ENCODE peak calls at places on chromosome 6, in four cellular contexts. One of them, this sample, is unnamed.
A peak's percentile ranks its signal among the peaks of the same experiment; 100 is the strongest.

GRCh38 chr6:53926505-53926904 is 131.7 kb downstream of the LRRC1 start:
- DNase-seq in uterus: no peak
- DNase-seq in glutamatergic neuron: no peak
- DNase-seq in fibroblast of villous mesenchyme: peak; percentile 5
- DNase-seq in this sample: no peak

GRCh38 chr6:139943391-139943790 is 568.9 kb upstream of the CITED2 start:
- DNase-seq in uterus: no peak
- DNase-seq in glutamatergic neuron: no peak
- DNase-seq in fibroblast of villous mesenchyme: peak; percentile 80
- DNase-seq in this sample: no peak

GRCh38 chr6:141488466-141488865 is 644.3 kb upstream of the GJE1 start:
- DNase-seq in uterus: no peak
- DNase-seq in glutamatergic neuron: no peak
- DNase-seq in fibroblast of villous mesenchyme: peak; percentile 27
- DNase-seq in this sample: no peak

GRCh38 chr6:28910901-28911680 is 12.7 kb downstream of the TRIM27 start:
- DNase-seq in uterus: no peak
- DNase-seq in glutamatergic neuron: no peak
- DNase-seq in fibroblast of villous mesenchyme: no peak
- DNase-seq in this sample: no peak

GRCh38 chr6:153170511-153170910 is 39.4 kb upstream of the RGS17 start:
- DNase-seq in uterus: no peak
- DNase-seq in glutamatergic neuron: no peak
- DNase-seq in fibroblast of villous mesenchyme: peak; percentile 47
- DNase-seq in this sample: no peak

GRCh38 chr6:106751501-106752252 is 122.3 kb downstream of the QRSL1 start:
- DNase-seq in uterus: no peak
- DNase-seq in glutamatergic neuron: no peak
- DNase-seq in fibroblast of villous mesenchyme: no peak
- DNase-seq in this sample: no peak

GRCh38 chr6:15754035-15754705 is 91.3 kb upstream of the DTNBP1 start:
- DNase-seq in uterus: no peak
- DNase-seq in glutamatergic neuron: no peak
- DNase-seq in fibroblast of villous mesenchyme: peak; percentile 24
- DNase-seq in this sample: no peak

GRCh38 chr6:16352258-16352635 is 113.9 kb downstream of the GMPR start:
- DNase-seq in uterus: no peak
- DNase-seq in glutamatergic neuron: no peak
- DNase-seq in fibroblast of villous mesenchyme: peak; percentile 91
- DNase-seq in this sample: no peak

GRCh38 chr6:127880452-127880851 is 20.4 kb downstream of the THEMIS start:
- DNase-seq in uterus: no peak
- DNase-seq in glutamatergic neuron: no peak
- DNase-seq in fibroblast of villous mesenchyme: no peak
- DNase-seq in this sample: no peak

GRCh38 chr6:55445648-55446204 is 118.5 kb downstream of the GFRAL start:
- DNase-seq in uterus: no peak
- DNase-seq in glutamatergic neuron: no peak
- DNase-seq in fibroblast of villous mesenchyme: peak; percentile 60
- DNase-seq in this sample: peak; percentile 6

DNA sequence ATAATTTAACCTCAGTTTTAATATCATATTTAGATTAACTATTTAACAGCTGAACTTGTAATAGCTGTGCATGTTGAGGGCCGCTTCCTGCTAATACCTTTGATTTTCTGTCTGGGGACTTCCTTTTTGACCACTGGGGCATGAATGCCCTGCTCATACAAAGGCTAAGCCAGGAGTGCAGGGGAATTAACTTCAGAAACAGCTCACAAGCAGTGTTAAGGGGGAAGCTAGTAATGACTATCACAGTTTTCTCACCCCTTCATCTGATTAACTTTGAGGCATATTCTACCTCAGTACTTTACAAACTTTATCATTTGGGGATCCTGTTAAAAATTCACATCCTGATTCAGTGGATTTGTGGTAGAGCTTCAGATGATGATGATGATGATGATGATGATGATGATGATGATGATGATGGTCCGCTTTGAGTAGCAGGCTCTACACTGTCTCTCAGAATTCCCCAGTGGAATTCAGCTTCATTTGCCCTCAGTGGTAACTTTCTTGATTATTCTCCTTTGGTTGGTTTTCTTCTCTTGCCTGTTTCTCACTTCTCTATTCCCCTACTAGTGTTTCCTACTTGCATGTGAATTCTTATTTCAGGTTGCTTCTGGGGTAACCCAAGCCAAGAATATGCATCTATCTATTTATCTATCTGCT is 78.4 kb upstream of the TMEM170B start:
- DNase-seq in uterus: no peak
- DNase-seq in glutamatergic neuron: no peak
- DNase-seq in fibroblast of villous mesenchyme: no peak
- DNase-seq in this sample: no peak
- TF ChIP-seq CTCF in uterus: no peak
- TF ChIP-seq CTCF in glutamatergic neuron: no peak
- TF ChIP-seq CTCF in fibroblast of villous mesenchyme: no peak
- TF ChIP-seq CTCF in this sample: no peak

GRCh38 chr6:34029489-34030280 is 116.2 kb downstream of the GRM4 start:
- DNase-seq in uterus: no peak
- DNase-seq in glutamatergic neuron: no peak
- DNase-seq in fibroblast of villous mesenchyme: no peak
- DNase-seq in this sample: no peak

GRCh38 chr6:34031567-34032383 is 114.1 kb downstream of the GRM4 start:
- DNase-seq in uterus: no peak
- DNase-seq in glutamatergic neuron: no peak
- DNase-seq in fibroblast of villous mesenchyme: no peak
- DNase-seq in this sample: no peak

GRCh38 chr6:34028691-34029360 is 117.1 kb downstream of the GRM4 start:
- DNase-seq in uterus: no peak
- DNase-seq in glutamatergic neuron: no peak
- DNase-seq in fibroblast of villous mesenchyme: no peak
- DNase-seq in this sample: no peak

GRCh38 chr6:34032856-34033255 is 113.0 kb downstream of the GRM4 start:
- DNase-seq in uterus: no peak
- DNase-seq in glutamatergic neuron: no peak
- DNase-seq in fibroblast of villous mesenchyme: no peak
- DNase-seq in this sample: no peak

DNA sequence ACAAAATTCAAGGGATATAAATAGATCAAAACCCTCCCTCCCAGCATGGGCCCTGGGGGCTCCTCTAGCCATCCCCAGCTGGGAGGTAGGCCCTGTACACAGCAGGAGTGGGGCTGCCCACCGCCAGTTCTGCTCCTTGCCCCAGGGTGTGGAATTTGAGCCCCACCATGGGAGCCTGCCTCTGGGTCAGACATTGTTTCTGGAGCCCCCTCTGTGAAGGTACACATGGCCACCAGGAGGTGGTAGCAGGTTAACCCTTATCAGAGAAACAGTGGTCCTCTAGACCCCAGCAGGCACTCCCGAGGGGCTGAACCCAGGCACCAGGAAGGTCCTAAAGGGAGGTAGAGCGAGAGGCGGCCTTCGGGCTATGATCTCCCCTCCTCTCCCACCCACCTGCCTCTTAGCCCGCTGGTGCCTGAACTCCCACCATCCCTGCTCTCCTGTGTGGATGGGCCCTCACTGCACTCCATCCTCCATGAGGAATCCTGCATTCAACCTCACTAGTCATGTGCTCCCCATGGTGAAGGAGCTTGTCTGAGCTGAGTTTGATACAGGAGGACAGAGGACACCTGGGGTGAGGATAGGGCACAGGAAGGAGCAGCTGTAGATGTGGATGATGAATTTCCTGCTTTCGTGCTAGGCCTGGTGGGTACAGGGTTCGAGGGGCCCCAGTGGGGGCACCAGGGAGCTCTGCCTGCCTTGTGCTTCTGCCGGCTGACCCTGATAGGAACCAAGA is 114.9 kb downstream of the GRM4 start:
- DNase-seq in uterus: no peak
- DNase-seq in glutamatergic neuron: no peak
- DNase-seq in fibroblast of villous mesenchyme: no peak
- DNase-seq in this sample: no peak
- TF ChIP-seq CTCF in uterus: no peak
- TF ChIP-seq CTCF in glutamatergic neuron: no peak
- TF ChIP-seq CTCF in fibroblast of villous mesenchyme: no peak
- TF ChIP-seq CTCF in this sample: no peak

DNA sequence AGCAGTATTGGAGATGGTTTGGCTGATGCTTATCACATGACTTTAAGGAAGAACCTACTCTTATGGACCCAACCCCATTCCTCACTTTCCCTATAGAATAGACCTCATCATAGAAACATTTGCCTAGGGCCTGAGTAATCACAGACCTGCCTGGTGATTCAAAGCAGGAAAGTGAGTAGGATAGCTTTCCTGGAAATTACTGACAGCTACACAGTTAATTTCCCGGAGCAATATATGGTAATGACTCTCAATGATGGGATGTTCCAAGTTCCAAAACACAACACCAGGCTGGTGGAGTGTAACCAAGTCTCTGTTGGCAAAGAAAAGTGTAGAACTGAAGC is 233.8 kb downstream of the SIM1 start:
- DNase-seq in uterus: no peak
- DNase-seq in glutamatergic neuron: no peak
- DNase-seq in fibroblast of villous mesenchyme: no peak
- DNase-seq in this sample: no peak
- TF ChIP-seq CTCF in uterus: no peak
- TF ChIP-seq CTCF in glutamatergic neuron: no peak
- TF ChIP-seq CTCF in fibroblast of villous mesenchyme: no peak
- TF ChIP-seq CTCF in this sample: no peak

DNA sequence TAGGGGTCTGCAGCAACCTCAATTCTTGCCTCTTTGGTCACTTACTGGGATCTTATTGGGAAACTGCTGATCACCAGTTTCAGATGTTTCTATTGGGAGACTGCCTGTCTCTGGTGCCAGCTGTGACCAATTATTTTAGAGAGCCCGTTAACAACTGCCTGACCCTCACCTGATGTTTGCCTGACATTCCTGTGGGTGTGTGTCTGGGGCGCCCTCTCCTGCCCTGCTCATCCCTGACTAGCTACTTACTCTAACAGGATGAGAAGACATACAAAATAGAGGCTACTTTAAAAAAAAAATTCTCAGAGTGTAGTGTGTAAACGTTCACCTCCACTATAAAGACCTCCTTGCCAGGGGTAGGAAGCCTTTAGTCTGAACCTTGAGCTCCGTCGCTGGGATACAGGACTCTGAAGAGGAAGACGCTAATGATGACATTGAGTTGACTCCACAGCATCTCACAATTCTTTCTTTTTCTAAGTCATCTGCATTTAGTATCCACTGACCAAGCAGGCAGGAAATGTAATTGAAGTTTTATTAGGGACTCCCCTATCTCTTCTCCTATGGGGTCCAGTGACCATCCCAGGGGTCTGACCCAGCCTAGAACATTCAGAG is 54.6 kb upstream of the DDR1 start:
- DNase-seq in uterus: no peak
- DNase-seq in glutamatergic neuron: no peak
- DNase-seq in fibroblast of villous mesenchyme: no peak
- DNase-seq in this sample: no peak
- TF ChIP-seq CTCF in uterus: no peak
- TF ChIP-seq CTCF in glutamatergic neuron: no peak
- TF ChIP-seq CTCF in fibroblast of villous mesenchyme: no peak
- TF ChIP-seq CTCF in this sample: no peak

DNA sequence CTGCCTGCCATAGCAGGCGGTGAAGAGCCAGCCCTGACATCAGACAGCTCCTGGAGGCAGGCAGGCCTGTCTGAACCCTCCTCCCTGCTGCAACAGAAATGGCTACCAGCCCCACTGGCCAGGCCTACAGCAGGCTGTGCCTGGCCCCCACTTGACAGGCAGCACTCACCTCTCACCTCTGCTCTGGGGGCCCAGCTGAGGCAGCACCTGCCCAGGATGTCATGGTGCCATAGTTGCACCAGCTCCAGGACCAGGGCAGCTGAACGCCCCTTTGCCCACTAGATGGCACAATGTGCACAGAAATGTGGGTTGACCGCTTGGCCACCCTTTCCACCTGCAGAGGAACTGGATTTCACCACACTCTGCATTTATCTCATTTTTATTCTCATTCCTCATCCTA is 30.6 kb downstream of the MRPL14 start:
- DNase-seq in uterus: peak; percentile 74
- DNase-seq in glutamatergic neuron: peak; percentile 82
- DNase-seq in fibroblast of villous mesenchyme: peak; percentile 70
- DNase-seq in this sample: peak; percentile 76
- TF ChIP-seq CTCF in uterus: peak; percentile 79
- TF ChIP-seq CTCF in glutamatergic neuron: peak; percentile 66
- TF ChIP-seq CTCF in fibroblast of villous mesenchyme: peak; percentile 77
- TF ChIP-seq CTCF in this sample: peak; percentile 59

DNA sequence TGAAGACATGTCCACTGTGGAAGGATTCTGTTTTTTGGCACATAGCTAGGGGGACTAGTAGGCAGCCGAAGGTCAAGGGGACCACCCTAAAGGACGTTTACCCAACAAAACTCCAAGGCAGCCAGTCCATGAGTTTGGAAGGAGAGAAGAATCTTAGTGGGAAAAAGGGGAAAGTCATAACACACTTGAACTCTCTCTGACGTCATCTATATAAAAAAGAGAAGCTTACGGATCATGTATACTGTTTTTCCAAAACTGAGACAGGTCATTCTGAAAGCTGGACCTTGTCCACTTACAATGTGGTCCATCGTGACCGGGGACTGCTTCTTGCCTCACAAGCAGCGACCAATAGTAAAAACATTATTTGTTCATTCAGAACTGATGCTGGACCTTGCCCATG is 95.5 kb downstream of the MBOAT1 start:
- DNase-seq in uterus: no peak
- DNase-seq in glutamatergic neuron: no peak
- DNase-seq in fibroblast of villous mesenchyme: no peak
- DNase-seq in this sample: no peak
- TF ChIP-seq CTCF in uterus: no peak
- TF ChIP-seq CTCF in glutamatergic neuron: no peak
- TF ChIP-seq CTCF in fibroblast of villous mesenchyme: no peak
- TF ChIP-seq CTCF in this sample: no peak

GRCh38 chr6:132256457-132256856 is 144.8 kb downstream of the MOXD1 start:
- DNase-seq in uterus: no peak
- DNase-seq in glutamatergic neuron: no peak
- DNase-seq in fibroblast of villous mesenchyme: no peak
- DNase-seq in this sample: no peak

GRCh38 chr6:132264101-132264500 is 137.2 kb downstream of the MOXD1 start:
- DNase-seq in uterus: no peak
- DNase-seq in glutamatergic neuron: no peak
- DNase-seq in fibroblast of villous mesenchyme: no peak
- DNase-seq in this sample: no peak

GRCh38 chr6:132257561-132257960 is 143.7 kb downstream of the MOXD1 start:
- DNase-seq in uterus: no peak
- DNase-seq in glutamatergic neuron: no peak
- DNase-seq in fibroblast of villous mesenchyme: no peak
- DNase-seq in this sample: no peak

GRCh38 chr6:132259070-132259469 is 142.2 kb downstream of the MOXD1 start:
- DNase-seq in uterus: no peak
- DNase-seq in glutamatergic neuron: no peak
- DNase-seq in fibroblast of villous mesenchyme: peak; percentile 47
- DNase-seq in this sample: no peak

DNA sequence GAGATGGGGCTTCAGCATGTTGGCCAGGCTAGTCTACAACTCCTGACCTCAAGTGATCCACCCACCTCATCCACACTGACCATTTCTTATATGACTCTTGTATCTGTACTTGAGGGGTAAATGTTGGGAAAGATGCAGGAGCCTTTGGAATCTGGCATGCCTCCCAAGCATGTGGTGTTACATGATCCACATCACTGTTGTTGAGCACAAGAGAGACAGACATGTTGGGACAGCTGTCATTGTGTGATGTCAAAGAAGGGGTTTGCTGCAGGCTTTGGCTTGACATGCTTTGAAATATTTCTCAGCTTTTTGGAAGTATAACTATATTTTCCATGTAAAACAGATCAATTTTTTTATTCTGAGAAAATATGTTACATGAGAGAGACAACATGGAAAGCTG is 139.9 kb downstream of the MOXD1 start:
- DNase-seq in uterus: no peak
- DNase-seq in glutamatergic neuron: no peak
- DNase-seq in fibroblast of villous mesenchyme: no peak
- DNase-seq in this sample: no peak
- TF ChIP-seq CTCF in uterus: no peak
- TF ChIP-seq CTCF in glutamatergic neuron: no peak
- TF ChIP-seq CTCF in fibroblast of villous mesenchyme: no peak
- TF ChIP-seq CTCF in this sample: no peak